ENCODE peak calls at places on chromosomes 1 and 21, in five cellular contexts. Q is dorsolateral prefrontal cortex, E is retinal pigment epithelial cell, T is lower lobe of right lung, B is breast epithelium. W is an unnamed sample.
A peak's percentile ranks its signal among the peaks of the same experiment; 100 is the strongest.

GRCh38 chr21:26544208-26544607 is 28.9 kb downstream of the CYYR1 start:
- DNase-seq in B (no peak), Q (no peak), T (no peak), E (no peak), W (no peak)

GRCh38 chr1:83802023-83802422 is 196.9 kb downstream of the TTLL7 start:
- DNase-seq in E (no peak), B (no peak), T (no peak), Q (no peak), W (no peak)

GRCh38 chr1:39689214-39689613 is 2.0 kb downstream of the HPCAL4 start:
- DNase-seq in Q (no peak), B (no peak), E (no peak), T (no peak), W (no peak)

GRCh38 chr1:227428803-227429202 is 110.5 kb upstream of the CDC42BPA start:
- DNase-seq in B (peak; percentile 30), E (peak; percentile 58), T (no peak), Q (no peak), W (no peak)

GRCh38 chr21:45357436-45358260 is 47.3 kb upstream of the COL18A1 start:
- DNase-seq in E (no peak), B (no peak), T (peak; percentile 52), Q (no peak), W (no peak)

GRCh38 chr21:41819856-41820281 is 53.0 kb upstream of the RIPK4 start:
- DNase-seq in T (no peak), B (no peak), E (no peak), Q (no peak), W (no peak)

GRCh38 chr1:24382165-24382577 is 31.4 kb downstream of the STPG1 start:
- DNase-seq in Q (no peak), E (no peak), T (no peak), B (peak; percentile 14), W (no peak)

GRCh38 chr1:13224480-13225060 is 1.4 kb downstream of the PRAMEF18 start:
- DNase-seq in E (no peak), Q (no peak), B (no peak), T (no peak), W (no peak)

GRCh38 chr1:225765982-225766674 is 11.5 kb upstream of the SRP9 start:
- DNase-seq in Q (no peak), T (no peak), E (no peak), B (peak; percentile 45), W (no peak)

GRCh38 chr1:230270940-230271325 is 155.2 kb downstream of the PGBD5 start:
- DNase-seq in T (peak; percentile 24), B (no peak), Q (peak; percentile 64), E (no peak), W (peak; percentile 53)

GRCh38 chr1:218479436-218480115 is 134.4 kb downstream of the TGFB2 start:
- DNase-seq in T (no peak), Q (no peak), B (peak; percentile 67), E (no peak), W (no peak)

GRCh38 chr1:21290546-21290944 is 282 bp upstream of the ECE1 start:
- DNase-seq in B (no peak), E (no peak), Q (no peak), T (no peak), W (no peak)

GRCh38 chr1:32242341-32242851 is 4.6 kb upstream of the FAM167B start:
- DNase-seq in T (no peak), Q (peak; percentile 60), B (no peak), E (no peak), W (no peak)

GRCh38 chr1:46278807-46279206 is 24.6 kb downstream of the LRRC41 start:
- DNase-seq in B (peak; percentile 51), Q (no peak), E (no peak), T (no peak), W (no peak)

GRCh38 chr1:23533288-23534130 is 2.5 kb upstream of the E2F2 start:
- DNase-seq in E (no peak), Q (no peak), B (no peak), T (no peak), W (no peak)

GRCh38 chr1:79912813-79913212 is 906.3 kb upstream of the ADGRL4 start:
- DNase-seq in E (no peak), Q (no peak), B (no peak), T (no peak), W (no peak)

GRCh38 chr1:207745285-207745684 is 6.6 kb upstream of the CD46 start:
- DNase-seq in E (no peak), B (no peak), Q (no peak), T (no peak), W (no peak)

GRCh38 chr21:26969971-26970725 is 3.3 kb upstream of the ADAMTS5 start:
- DNase-seq in E (no peak), T (no peak), B (no peak), Q (no peak), W (no peak)

GRCh38 chr1:111813440-111814304 is 58.0 kb downstream of the DDX20 start:
- DNase-seq in B (no peak), Q (no peak), E (no peak), T (no peak), W (peak; percentile 23)

GRCh38 chr1:95046359-95046758 is 26.4 kb downstream of the ALG14 start:
- DNase-seq in Q (no peak), B (no peak), T (no peak), E (no peak), W (no peak)

GRCh38 chr1:237864338-237865244 is 26.1 kb downstream of the ZP4 start:
- DNase-seq in Q (peak; percentile 76), B (no peak), E (no peak), T (peak; percentile 76), W (peak; percentile 79)

GRCh38 chr1:58824753-58825389 is 41.0 kb upstream of the JUN start:
- DNase-seq in Q (no peak), T (peak; percentile 74), B (no peak), E (no peak), W (no peak)

GRCh38 chr1:37239225-37239740 is 205.0 kb upstream of the GRIK3 start:
- DNase-seq in E (no peak), Q (no peak), T (no peak), B (no peak), W (peak; percentile 50)

GRCh38 chr1:159612211-159612885 is 24.7 kb downstream of the APCS start:
- DNase-seq in E (no peak), Q (no peak), T (no peak), B (no peak), W (no peak)

GRCh38 chr1:15937146-15937545 is 38.8 kb downstream of the ZBTB17 start:
- DNase-seq in Q (no peak), B (no peak), T (no peak), E (no peak), W (no peak)

GRCh38 chr1:231214918-231215675 is 25.9 kb upstream of the GNPAT start:
- DNase-seq in Q (no peak), B (no peak), T (no peak), E (no peak), W (no peak)

GRCh38 chr1:43766818-43767525 is 59.6 kb downstream of the ST3GAL3 start:
- DNase-seq in T (no peak), B (no peak), E (no peak), Q (no peak), W (no peak)

GRCh38 chr1:240491156-240491555 is 120.8 kb downstream of the GREM2 start:
- DNase-seq in B (no peak), Q (no peak), E (peak; percentile 43), T (no peak), W (no peak)

GRCh38 chr1:3441449-3441848 is 13.0 kb upstream of the ARHGEF16 start:
- DNase-seq in T (no peak), B (no peak), Q (no peak), E (no peak), W (no peak)

GRCh38 chr1:215679231-215679630 is 112.1 kb downstream of the KCTD3 start:
- DNase-seq in B (no peak), E (no peak), Q (no peak), T (no peak), W (no peak)

GRCh38 chr1:215677112-215677511 is 110.0 kb downstream of the KCTD3 start:
- DNase-seq in T (no peak), E (no peak), Q (no peak), B (no peak), W (no peak)

DNA sequence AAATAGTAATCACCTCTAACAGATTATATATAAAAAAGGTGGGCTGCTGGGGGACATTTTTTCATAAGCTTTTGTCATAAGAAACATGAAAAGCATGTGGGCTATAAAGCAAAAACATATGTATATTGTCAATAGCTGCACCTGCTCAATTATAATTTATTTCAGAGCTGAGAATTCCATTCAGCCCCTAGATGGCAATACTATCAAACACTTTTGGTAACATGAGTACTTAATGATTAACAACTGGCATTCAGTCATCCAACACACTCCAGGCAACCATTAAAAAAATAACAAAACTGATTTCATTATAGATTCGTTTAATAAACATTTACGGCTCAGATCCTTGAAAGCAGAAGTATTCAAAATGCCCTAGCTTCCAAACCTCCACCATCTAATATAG is 115.1 kb downstream of the KCTD3 start:
- DNase-seq in E (no peak), Q (no peak), B (no peak), T (no peak), W (no peak)
- TF ChIP-seq CTCF in E (peak; percentile 33), Q (peak; percentile 27), B (no peak), T (no peak), W (peak; percentile 31)

GRCh38 chr1:201361652-201362504 is 15.6 kb downstream of the TNNT2 start:
- DNase-seq in Q (peak; percentile 47), E (no peak), T (peak; percentile 50), B (no peak), W (peak; percentile 72)
- TF ChIP-seq CTCF in Q (peak; percentile 86), E (peak; percentile 86), T (peak; percentile 81), B (peak; percentile 85), W (peak; percentile 89)

DNA sequence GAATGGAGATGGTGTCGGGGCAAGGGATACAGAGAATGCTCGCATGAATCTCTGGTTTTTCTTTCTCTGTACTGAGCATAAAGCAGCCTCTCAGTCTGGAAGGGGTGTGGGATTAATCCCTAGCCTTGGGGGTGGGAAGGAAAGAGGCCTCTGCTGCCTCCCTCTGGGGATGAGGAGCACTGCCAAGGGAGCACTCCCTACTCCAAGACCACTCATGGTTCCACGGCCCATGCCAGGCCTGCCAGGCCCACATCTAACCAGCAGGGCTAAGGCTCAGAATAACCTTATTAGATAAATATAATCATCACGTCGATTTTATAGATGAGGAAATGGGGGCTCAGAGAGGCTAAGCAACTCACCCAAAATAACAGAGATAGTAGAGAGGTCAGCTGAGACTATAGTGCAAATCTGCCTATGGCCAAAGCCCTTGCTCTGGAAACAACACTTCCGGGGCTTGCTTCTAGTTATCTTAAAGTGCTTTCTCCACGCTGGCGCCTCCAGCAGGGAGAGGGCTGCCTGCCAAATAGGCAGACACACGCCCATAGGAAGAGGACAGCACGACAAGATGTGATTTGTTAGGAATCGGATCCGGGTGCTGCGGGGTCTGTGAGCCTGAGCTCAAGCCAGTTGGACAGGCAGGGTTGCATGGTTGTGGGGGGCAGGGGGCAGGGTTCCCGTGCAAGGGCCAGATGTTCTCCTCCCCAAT is 522 bp downstream of the TEX35 start:
- DNase-seq in B (no peak), E (no peak), T (no peak), Q (no peak), W (no peak)
- TF ChIP-seq CTCF in B (no peak), E (peak; percentile 21), T (no peak), Q (no peak), W (no peak)

GRCh38 chr1:198352975-198353695 is 187.3 kb downstream of the ATP6V1G3 start:
- DNase-seq in T (no peak), E (no peak), B (no peak), Q (no peak), W (no peak)

GRCh38 chr1:198346178-198346577 is 189.4 kb downstream of the NEK7 start:
- DNase-seq in B (no peak), T (no peak), Q (no peak), E (no peak), W (no peak)

DNA sequence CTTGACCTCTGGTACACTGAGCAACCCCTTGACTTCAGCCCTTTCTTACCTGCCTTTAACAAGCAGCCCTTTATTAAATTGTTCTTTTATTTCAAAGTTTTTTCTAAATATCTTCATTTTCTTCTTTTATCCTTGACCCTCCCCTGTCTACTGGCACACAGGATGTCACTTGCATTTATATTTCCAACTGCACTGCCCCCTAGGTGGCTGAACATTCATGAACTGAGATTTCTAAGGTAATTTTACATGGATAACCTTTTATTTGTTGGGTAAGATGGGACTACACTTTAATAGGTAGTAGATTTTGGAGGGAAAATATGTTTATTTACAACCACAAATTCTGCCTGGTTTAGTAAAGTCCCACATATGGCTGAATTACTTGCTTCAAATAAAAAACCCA is 190.0 kb downstream of the ATP6V1G3 start:
- DNase-seq in E (no peak), T (no peak), Q (no peak), B (no peak), W (no peak)
- TF ChIP-seq CTCF in E (peak; percentile 12), T (no peak), Q (no peak), B (no peak), W (peak; percentile 42)